ENCODE peak calls at places on chromosome 6, in ten cellular contexts. V is GM12865, G is cardiac muscle cell, P is AG09309, K is left ventricle myocardium inferior, R is tibial artery, D is IMR-90, T is epithelial cell of esophagus, B is foreskin keratinocyte, N is keratinocyte. S is an unnamed sample.

GRCh38 chr6:39835856-39836442 is 43.8 kb downstream of the DAAM2 start:
- DNase-seq in V (no peak), G (peak; percentile 76), P (no peak), K (no peak), R (no peak), D (peak; percentile 37), T (no peak), B (no peak), N (no peak), S (no peak)

GRCh38 chr6:105606871-105607421 is 204.1 kb upstream of the PREP start:
- DNase-seq in V (no peak), G (no peak), P (no peak), K (no peak), R (no peak), D (no peak), T (peak; percentile 87), B (peak; percentile 73), N (no peak), S (no peak)

GRCh38 chr6:134002821-134003220 is 49.6 kb downstream of the SLC2A12 start:
- DNase-seq in V (peak; percentile 9), G (no peak), P (no peak), K (no peak), R (no peak), D (peak; percentile 37), T (no peak), B (no peak), N (no peak), S (no peak)

GRCh38 chr6:117346142-117346930 is 79.4 kb downstream of the ROS1 start:
- DNase-seq in V (no peak), G (peak; percentile 41), P (no peak), K (no peak), R (no peak), D (peak; percentile 28), T (peak; percentile 20), B (peak; percentile 30), N (no peak), S (no peak)

GRCh38 chr6:140252099-140252498 is 877.7 kb upstream of the CITED2 start:
- DNase-seq in V (no peak), G (peak; percentile 6), P (no peak), K (no peak), R (no peak), D (peak; percentile 5), T (peak; percentile 18), B (no peak), N (no peak), S (no peak)

GRCh38 chr6:106746660-106747059 is 117.3 kb downstream of the QRSL1 start:
- DNase-seq in V (no peak), G (peak; percentile 37), P (peak; percentile 53), K (no peak), R (no peak), D (peak; percentile 80), T (peak; percentile 100), B (peak; percentile 100), N (peak; percentile 95), S (no peak)

GRCh38 chr6:306641-307061 is 14.4 kb downstream of the DUSP22 start:
- DNase-seq in V (peak; percentile 23), G (no peak), P (no peak), K (no peak), R (peak; percentile 56), D (no peak), T (no peak), B (no peak), N (no peak), S (no peak)

GRCh38 chr6:170485159-170485558 is 67.9 kb downstream of the PSMB1 start:
- DNase-seq in V (no peak), G (peak; percentile 25), P (no peak), K (no peak), R (no peak), D (no peak), T (no peak), B (no peak), N (no peak), S (no peak)

GRCh38 chr6:155050311-155050710 is 55.2 kb downstream of the TIAM2 start:
- DNase-seq in V (peak; percentile 74), G (no peak), P (no peak), K (no peak), R (no peak), D (peak; percentile 47), T (no peak), B (peak; percentile 9), N (no peak), S (no peak)

GRCh38 chr6:56955171-56956155 is 556 bp downstream of the BEND6 start:
- DNase-seq in V (peak; percentile 95), G (peak; percentile 96), P (peak; percentile 63), K (peak; percentile 76), R (peak; percentile 87), D (peak; percentile 91), T (peak; percentile 91), B (peak; percentile 90), N (peak; percentile 62), S (peak; percentile 95)

GRCh38 chr6:18415671-18416340 is 28.7 kb downstream of the RNF144B start:
- DNase-seq in V (no peak), G (no peak), P (no peak), K (no peak), R (no peak), D (peak; percentile 48), T (no peak), B (no peak), N (no peak), S (no peak)

GRCh38 chr6:45567879-45568278 is 190.1 kb upstream of the SUPT3H start:
- DNase-seq in V (no peak), G (no peak), P (no peak), K (no peak), R (no peak), D (no peak), T (no peak), B (no peak), N (no peak), S (no peak)

GRCh38 chr6:137191238-137191637 is 17.8 kb upstream of the IL22RA2 start:
- DNase-seq in V (no peak), G (no peak), P (no peak), K (no peak), R (no peak), D (no peak), T (no peak), B (no peak), N (no peak), S (no peak)

GRCh38 chr6:168061269-168062210 is 17.5 kb downstream of the FRMD1 start:
- DNase-seq in V (no peak), G (no peak), P (no peak), K (no peak), R (no peak), D (no peak), T (no peak), B (no peak), N (no peak), S (no peak)

GRCh38 chr6:64505312-64505711 is 869.7 kb downstream of the PHF3 start:
- DNase-seq in V (peak; percentile 40), G (no peak), P (no peak), K (no peak), R (no peak), D (no peak), T (peak; percentile 17), B (no peak), N (no peak), S (peak; percentile 33)
- TF ChIP-seq CTCF in V (peak; percentile 61), G (peak; percentile 47), P (no peak), K (peak; percentile 22), R (no peak), D (peak; percentile 26), T (peak; percentile 43), B (peak; percentile 59), N (peak; percentile 55), S (peak; percentile 54)

DNA sequence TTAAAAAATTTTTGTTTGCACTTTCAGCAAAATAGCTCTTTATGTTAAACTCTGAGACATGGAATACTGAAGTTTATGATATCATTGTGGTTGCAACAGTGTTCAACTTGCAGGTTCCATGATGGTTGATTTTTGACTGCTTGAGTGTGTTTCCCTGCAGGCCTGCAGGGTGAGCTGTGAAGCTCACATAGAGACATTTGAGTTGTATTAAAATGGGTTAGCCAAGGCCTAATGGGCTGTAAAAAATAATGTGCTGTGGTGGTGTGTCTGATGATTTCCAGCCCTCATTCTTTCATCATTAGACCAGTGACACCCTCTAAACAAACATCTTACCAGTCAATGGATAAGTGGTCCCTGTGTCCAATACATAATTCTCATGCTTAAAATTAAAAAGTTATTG is 321.4 kb downstream of the FARS2 start:
- DNase-seq in V (no peak), G (no peak), P (no peak), K (no peak), R (no peak), D (no peak), T (no peak), B (no peak), N (no peak), S (no peak)
- TF ChIP-seq CTCF in V (no peak), G (no peak), P (no peak), K (no peak), R (no peak), D (no peak), T (no peak), B (no peak), N (no peak), S (no peak)

GRCh38 chr6:35259194-35259945 is at the start of gene ZNF76:
- DNase-seq in V (peak; percentile 98), G (peak; percentile 98), P (peak; percentile 73), K (peak; percentile 99), R (peak; percentile 99), D (peak; percentile 95), T (peak; percentile 97), B (peak; percentile 94), N (peak; percentile 82), S (peak; percentile 99)
- TF ChIP-seq CTCF in V (no peak), G (peak; percentile 0), P (no peak), K (no peak), R (no peak), D (no peak), T (no peak), B (peak; percentile 62), N (no peak), S (no peak)

GRCh38 chr6:50824505-50824904 is 5.8 kb downstream of the TFAP2B start:
- DNase-seq in V (no peak), G (no peak), P (no peak), K (no peak), R (no peak), D (no peak), T (no peak), B (no peak), N (no peak), S (no peak)

GRCh38 chr6:50825375-50826036 is 6.8 kb downstream of the TFAP2B start:
- DNase-seq in V (no peak), G (no peak), P (no peak), K (no peak), R (no peak), D (no peak), T (no peak), B (no peak), N (no peak), S (no peak)

GRCh38 chr6:50826037-50826761 is 7.5 kb downstream of the TFAP2B start:
- DNase-seq in V (no peak), G (no peak), P (no peak), K (no peak), R (no peak), D (no peak), T (no peak), B (no peak), N (no peak), S (no peak)

GRCh38 chr6:50829898-50830439 is 11.3 kb downstream of the TFAP2B start:
- DNase-seq in V (no peak), G (no peak), P (no peak), K (no peak), R (no peak), D (no peak), T (no peak), B (no peak), N (no peak), S (no peak)

DNA sequence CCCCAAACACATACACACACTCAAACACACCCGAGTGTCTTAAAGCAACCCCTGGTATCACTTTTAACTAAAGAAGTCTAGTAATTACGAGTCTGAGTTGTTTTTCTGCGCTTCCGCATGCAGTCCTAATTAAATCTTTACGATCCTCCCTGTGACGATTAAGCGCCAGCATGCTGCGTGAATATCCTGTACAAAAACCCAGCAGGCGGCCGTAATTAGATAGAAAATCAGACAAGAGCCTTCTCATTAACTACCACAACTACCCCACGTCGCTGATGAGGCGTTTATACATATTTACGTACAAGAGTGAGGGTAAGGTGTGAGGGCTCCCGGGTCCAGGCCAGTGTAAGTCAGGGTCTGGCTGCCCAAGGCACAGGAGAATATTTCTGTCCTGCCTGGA is 8.1 kb downstream of the TFAP2B start:
- DNase-seq in V (no peak), G (no peak), P (no peak), K (no peak), R (no peak), D (no peak), T (no peak), B (no peak), N (no peak), S (no peak)
- TF ChIP-seq CTCF in V (no peak), G (no peak), P (no peak), K (no peak), R (no peak), D (no peak), T (no peak), B (no peak), N (no peak), S (no peak)

S was measured in endothelial cell.